ENCODE peak calls at places on chromosomes 1 and 21, in four cellular contexts. I is mesenchymal stem cell, L is iPS-NIHi11, P is NCI-H2081. B is an unnamed sample.

GRCh38 chr1:115493834-115494233 is 147.9 kb upstream of the VANGL1 start:
- DNase-seq in I (no peak), P (no peak), L (no peak), B (no peak)

GRCh38 chr1:161082996-161083742 is 6.2 kb downstream of the NECTIN4 start:
- DNase-seq in I (peak; percentile 97), P (no peak), L (peak; percentile 70), B (peak; percentile 95)

GRCh38 chr21:39430457-39430856 is 15.1 kb downstream of the LCA5L start:
- DNase-seq in I (no peak), L (peak; percentile 23), P (no peak), B (no peak)

GRCh38 chr21:43305811-43306311 is 121.1 kb downstream of the SIK1 start:
- DNase-seq in L (no peak), I (no peak), P (no peak), B (no peak)

GRCh38 chr1:99728494-99729235 is 37.8 kb downstream of the FRRS1 start:
- DNase-seq in I (peak; percentile 45), P (no peak), L (peak; percentile 59), B (peak; percentile 49)

GRCh38 chr1:150322310-150322709 is 977 bp downstream of the PRPF3 start:
- DNase-seq in P (no peak), L (no peak), I (peak; percentile 81), B (no peak)

GRCh38 chr1:95742591-95743089 is 508.6 kb downstream of the RWDD3 start:
- DNase-seq in I (no peak), L (no peak), P (no peak), B (no peak)

GRCh38 chr1:200043330-200043668 is 15.8 kb downstream of the NR5A2 start:
- DNase-seq in I (peak; percentile 43), P (no peak), L (no peak), B (no peak)

GRCh38 chr1:170395149-170395548 is 136.8 kb upstream of the GORAB start:
- DNase-seq in I (no peak), L (no peak), P (no peak), B (no peak)

GRCh38 chr21:18917602-18918001 is 514.0 kb upstream of the TMPRSS15 start:
- DNase-seq in I (no peak), L (no peak), P (no peak), B (no peak)

GRCh38 chr1:65235867-65236805 is 73.2 kb upstream of the DNAJC6 start:
- DNase-seq in I (peak; percentile 67), L (peak; percentile 48), P (peak; percentile 69), B (peak; percentile 39)

GRCh38 chr1:186535388-186536133 is 74.6 kb upstream of the PDC start:
- DNase-seq in L (no peak), I (peak; percentile 66), P (peak; percentile 7), B (peak; percentile 96)

GRCh38 chr1:185045793-185046441 is 559 bp downstream of the RNF2 start:
- DNase-seq in P (peak; percentile 50), L (peak; percentile 73), I (peak; percentile 60), B (peak; percentile 33)

GRCh38 chr1:108896160-108897150 is 19.7 kb downstream of the GPSM2 start:
- DNase-seq in I (peak; percentile 29), L (no peak), P (no peak), B (peak; percentile 28)

GRCh38 chr21:39822042-39822441 is 45.2 kb upstream of the PCP4 start:
- DNase-seq in I (no peak), L (no peak), P (no peak), B (no peak)

GRCh38 chr1:186985889-186986491 is 157.2 kb downstream of the PLA2G4A start:
- DNase-seq in I (peak; percentile 78), L (peak; percentile 39), P (peak; percentile 78), B (peak; percentile 50)

GRCh38 chr1:212233321-212233720 is 51.9 kb upstream of the PPP2R5A start:
- DNase-seq in P (no peak), L (no peak), I (no peak), B (no peak)

GRCh38 chr1:91124989-91125417 is 103.2 kb upstream of the ZNF644 start:
- DNase-seq in L (no peak), I (peak; percentile 53), P (no peak), B (no peak)

GRCh38 chr21:31182231-31183129 is 144.2 kb upstream of the KRTAP19-8 start:
- DNase-seq in I (no peak), L (no peak), P (no peak), B (no peak)

GRCh38 chr1:90722874-90723273 is 5.8 kb upstream of the BARHL2 start:
- DNase-seq in L (no peak), I (no peak), P (no peak), B (no peak)

GRCh38 chr1:74426208-74426932 is 86.0 kb downstream of the LRRC53 start:
- DNase-seq in L (no peak), I (no peak), P (peak; percentile 9), B (no peak)

GRCh38 chr1:94228640-94229375 is 8.6 kb downstream of the ARHGAP29 start:
- DNase-seq in P (peak; percentile 19), L (no peak), I (no peak), B (no peak)

GRCh38 chr1:225427249-225428065 is at the start of gene LBR:
- DNase-seq in I (peak; percentile 62), P (no peak), L (no peak), B (peak; percentile 18)

GRCh38 chr1:65084068-65084467 is 63.9 kb upstream of the AK4 start:
- DNase-seq in L (no peak), I (no peak), P (no peak), B (no peak)

GRCh38 chr1:69081671-69082070 is 486.1 kb upstream of the LRRC7 start:
- DNase-seq in L (no peak), I (no peak), P (no peak), B (no peak)

GRCh38 chr1:5099558-5099957 is 445.1 kb downstream of the AJAP1 start:
- DNase-seq in I (no peak), L (peak; percentile 61), P (no peak), B (no peak)

GRCh38 chr1:2376261-2376741 is 15.1 kb downstream of the MORN1 start:
- DNase-seq in P (no peak), L (no peak), I (no peak), B (no peak)

GRCh38 chr1:11674488-11674887 is 6.5 kb downstream of the MAD2L2 start:
- DNase-seq in L (no peak), P (no peak), I (no peak), B (no peak)

GRCh38 chr1:147912553-147912952 is 10.0 kb downstream of the GJA8 start:
- DNase-seq in I (no peak), P (no peak), L (no peak), B (no peak)

GRCh38 chr1:167706363-167706762 is 15.4 kb upstream of the MPZL1 start:
- DNase-seq in L (no peak), P (no peak), I (no peak), B (no peak)

B was measured in HCEC 1CT.